ENCODE peak calls at places on chromosomes 7 and 10, in five cellular contexts. R is T-helper 2 cell, O is neural crest cell, U is NCI-H1105, F is left lung. C is an unnamed sample.

GRCh38 chr7:108592633-108593277 is 23.1 kb downstream of the DNAJB9 start:
- DNase-seq in U (peak), F (no peak), R (no peak), O (no peak), C (peak)

GRCh38 chr7:156220078-156220605 is 407.9 kb upstream of the SHH start:
- DNase-seq in F (no peak), O (no peak), R (no peak), U (no peak), C (no peak)

GRCh38 chr10:100886544-100886943 is 26.2 kb upstream of the SLF2 start:
- DNase-seq in R (no peak), F (no peak), U (no peak), O (no peak), C (no peak)

GRCh38 chr7:76069238-76069638 is 21.3 kb downstream of the MDH2 start:
- DNase-seq in O (no peak), U (no peak), R (no peak), F (peak), C (peak)

GRCh38 chr7:143299346-143299745 is 11.2 kb downstream of the CASP2 start:
- DNase-seq in O (no peak), U (no peak), F (no peak), R (no peak), C (no peak)

GRCh38 chr7:68529221-68529620 is 1069.1 kb upstream of the AUTS2 start:
- DNase-seq in R (no peak), U (no peak), F (no peak), O (no peak), C (peak)

GRCh38 chr10:44860811-44861751 is 50.1 kb upstream of the TMEM72 start:
- DNase-seq in U (no peak), O (no peak), R (no peak), F (no peak), C (no peak)

GRCh38 chr10:112759519-112759918 is 190.5 kb upstream of the TCF7L2 start:
- DNase-seq in O (no peak), U (no peak), R (no peak), F (no peak), C (no peak)

GRCh38 chr10:61423178-61423577 is 30.0 kb downstream of the TMEM26 start:
- DNase-seq in R (no peak), F (no peak), U (no peak), O (no peak), C (no peak)

GRCh38 chr7:113144839-113145238 is 26.5 kb upstream of the SMIM30 start:
- DNase-seq in R (no peak), U (no peak), F (no peak), O (no peak), C (peak)

GRCh38 chr10:121751191-121751760 is 153.0 kb upstream of the FGFR2 start:
- DNase-seq in U (no peak), F (no peak), O (no peak), R (no peak), C (no peak)

GRCh38 chr7:142319970-142320369 is 62.1 kb upstream of the PRSS58 start:
- DNase-seq in U (no peak), F (no peak), R (no peak), O (no peak), C (peak)

GRCh38 chr7:45924283-45924682 is 3.2 kb upstream of the IGFBP3 start:
- DNase-seq in R (no peak), O (no peak), U (no peak), F (no peak), C (peak)

GRCh38 chr7:50497068-50497642 is 47.0 kb upstream of the FIGNL1 start:
- DNase-seq in R (no peak), F (no peak), O (no peak), U (no peak), C (no peak)

GRCh38 chr7:16604054-16604453 is 41.5 kb downstream of the ANKMY2 start:
- DNase-seq in R (no peak), U (no peak), F (no peak), O (no peak), C (no peak)

C was measured in RPMI8226.